ENCODE peak calls at places on chromosomes 12 and 14, in four cellular contexts. H, K, W and R are unnamed samples.

GRCh38 chr12:70154087-70154486 is 89.1 kb upstream of the CNOT2 start:
- DNase-seq in H (no peak), K (no peak), W (no peak), R (no peak)

GRCh38 chr12:42382013-42382696 is 56.2 kb downstream of the PPHLN1 start:
- DNase-seq in H (no peak), K (no peak), W (no peak), R (no peak)

GRCh38 chr12:100611031-100611430 is 37.5 kb downstream of the GAS2L3 start:
- DNase-seq in H (no peak), K (no peak), W (no peak), R (no peak)

GRCh38 chr12:110742718-110743570 is at the start of gene PPP1CC:
- DNase-seq in H (peak; percentile 92), K (peak; percentile 92), W (peak; percentile 91), R (peak; percentile 95)

GRCh38 chr14:88005050-88005481 is at the start of gene GPR65:
- DNase-seq in H (no peak), K (no peak), W (no peak), R (no peak)

GRCh38 chr14:101235042-101235871 is 326.0 kb upstream of the DIO3 start:
- DNase-seq in H (no peak), K (peak; percentile 26), W (peak; percentile 58), R (no peak)

GRCh38 chr14:105854600-105855245 is 328.3 kb downstream of the TMEM121 start:
- DNase-seq in H (no peak), K (peak; percentile 19), W (no peak), R (peak; percentile 66)

GRCh38 chr14:24542346-24542936 is 33.6 kb downstream of the CTSG start:
- DNase-seq in H (no peak), K (no peak), W (no peak), R (no peak)

GRCh38 chr12:102543494-102543893 is 63.1 kb upstream of the IGF1 start:
- DNase-seq in H (no peak), K (no peak), W (no peak), R (no peak)

GRCh38 chr12:38892090-38892786 is 13.2 kb downstream of the CPNE8 start:
- DNase-seq in H (no peak), K (peak; percentile 94), W (no peak), R (no peak)

GRCh38 chr12:65093571-65093970 is 27.5 kb downstream of the WIF1 start:
- DNase-seq in H (no peak), K (no peak), W (no peak), R (no peak)

GRCh38 chr12:118436986-118437385 is 60.6 kb downstream of the SUDS3 start:
- DNase-seq in H (no peak), K (no peak), W (no peak), R (no peak)

GRCh38 chr14:31659278-31659677 is 98.1 kb downstream of the NUBPL start:
- DNase-seq in H (no peak), K (no peak), W (no peak), R (no peak)

GRCh38 chr14:40838601-40839000 is 768.1 kb upstream of the LRFN5 start:
- DNase-seq in H (no peak), K (no peak), W (no peak), R (no peak)

GRCh38 chr14:101118746-101119610 is 215.5 kb upstream of the RTL1 start:
- DNase-seq in H (no peak), K (no peak), W (no peak), R (peak; percentile 62)

GRCh38 chr12:15592934-15593333 is 196.3 kb downstream of the EPS8 start:
- DNase-seq in H (no peak), K (no peak), W (no peak), R (no peak)

GRCh38 chr14:64899958-64900357 is 14.3 kb upstream of the CHURC1 start:
- DNase-seq in H (no peak), K (no peak), W (no peak), R (no peak)

GRCh38 chr12:48350249-48351021 is at the start of gene ZNF641:
- DNase-seq in H (peak; percentile 72), K (peak; percentile 87), W (no peak), R (peak; percentile 78)

GRCh38 chr12:106022568-106023012 is 116.2 kb downstream of the NUAK1 start:
- DNase-seq in H (no peak), K (no peak), W (no peak), R (no peak)

GRCh38 chr12:124352839-124353238 is 57.9 kb downstream of the RFLNA start:
- DNase-seq in H (no peak), K (peak; percentile 73), W (no peak), R (no peak)

GRCh38 chr12:92030618-92031017 is 115.0 kb downstream of the BTG1 start:
- DNase-seq in H (no peak), K (no peak), W (no peak), R (no peak)

GRCh38 chr12:65673732-65674131 is 150.6 kb upstream of the HMGA2 start:
- DNase-seq in H (no peak), K (no peak), W (no peak), R (no peak)

GRCh38 chr14:101878222-101879211 is 85.9 kb upstream of the DYNC1H1 start:
- DNase-seq in H (no peak), K (no peak), W (no peak), R (no peak)

GRCh38 chr12:6132496-6132895 is 8.0 kb upstream of the VWF start:
- DNase-seq in H (no peak), K (no peak), W (no peak), R (no peak)

GRCh38 chr14:68634346-68634745 is 158.5 kb downstream of the ZFP36L1 start:
- DNase-seq in H (no peak), K (no peak), W (peak; percentile 4), R (peak; percentile 64)

GRCh38 chr12:119730381-119730780 is 62.4 kb downstream of the PRKAB1 start:
- DNase-seq in H (no peak), K (no peak), W (no peak), R (no peak)

GRCh38 chr12:69024413-69024812 is 91.4 kb upstream of the CPM start:
- DNase-seq in H (no peak), K (no peak), W (no peak), R (no peak)

GRCh38 chr12:75554556-75554880 is 43.1 kb upstream of the KRR1 start:
- DNase-seq in H (no peak), K (no peak), W (no peak), R (no peak)

GRCh38 chr12:103529306-103529705 is 33.5 kb upstream of the C12orf42 start:
- DNase-seq in H (no peak), K (no peak), W (no peak), R (no peak)

GRCh38 chr12:128920468-128920867 is 67.2 kb downstream of the GLT1D1 start:
- DNase-seq in H (no peak), K (no peak), W (no peak), R (no peak)

GRCh38 chr12:45273717-45274271 is 57.9 kb downstream of the ANO6 start:
- DNase-seq in H (no peak), K (peak; percentile 80), W (no peak), R (no peak)

GRCh38 chr14:65131176-65131765 is 29.0 kb upstream of the MAX start:
- DNase-seq in H (no peak), K (no peak), W (no peak), R (no peak)

GRCh38 chr12:57001448-57001906 is 4.9 kb downstream of the ZBTB39 start:
- DNase-seq in H (peak; percentile 54), K (peak; percentile 83), W (peak; percentile 62), R (peak; percentile 80)

GRCh38 chr12:66717049-66717448 is 38.2 kb upstream of the GRIP1 start:
- DNase-seq in H (no peak), K (no peak), W (no peak), R (no peak)
- TF ChIP-seq CTCF in H (no peak), K (no peak), W (no peak), R (no peak)

GRCh38 chr12:98684199-98684598 is 39.1 kb downstream of the APAF1 start:
- DNase-seq in H (no peak), K (no peak), W (no peak), R (no peak)

GRCh38 chr12:98679611-98680005 is 34.5 kb downstream of the APAF1 start:
- DNase-seq in H (no peak), K (no peak), W (no peak), R (no peak)

GRCh38 chr12:98678946-98679610 is 34.0 kb downstream of the APAF1 start:
- DNase-seq in H (no peak), K (no peak), W (no peak), R (no peak)

GRCh38 chr12:98678236-98678945 is 33.3 kb downstream of the APAF1 start:
- DNase-seq in H (no peak), K (no peak), W (no peak), R (no peak)
- TF ChIP-seq CTCF in H (no peak), K (no peak), W (no peak), R (no peak)

GRCh38 chr12:53355121-53355520 is 19.0 kb upstream of the SP7 start:
- DNase-seq in H (no peak), K (no peak), W (no peak), R (no peak)
- TF ChIP-seq CTCF in H (no peak), K (no peak), W (no peak), R (no peak)

DNA sequence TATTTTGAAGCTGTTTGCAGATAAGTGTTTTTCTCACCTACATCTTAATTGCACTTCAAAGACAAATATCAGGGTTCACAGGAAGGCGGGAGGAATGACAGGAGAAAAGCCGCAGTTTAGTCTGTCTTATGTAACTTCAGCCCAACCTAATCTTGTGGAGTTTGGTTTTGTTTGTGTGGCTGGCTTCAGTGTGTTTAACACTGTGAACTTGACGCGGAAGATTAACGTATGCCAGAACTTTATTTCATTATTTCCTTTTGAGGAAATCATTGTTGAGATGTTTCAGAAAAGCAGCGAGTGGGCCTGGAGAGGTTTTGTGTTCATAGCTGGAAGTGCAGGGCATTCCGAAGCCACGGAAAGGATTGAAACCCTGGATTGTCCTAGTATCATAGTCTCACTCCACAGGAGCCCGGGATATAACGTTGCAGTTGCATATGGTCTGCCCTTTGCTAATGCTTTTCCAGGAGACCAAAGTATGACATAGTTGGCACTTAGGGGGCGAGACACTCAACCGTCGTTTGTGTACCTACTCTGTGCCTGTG is 2.0 kb downstream of the PELI2 start:
- DNase-seq in H (no peak), K (no peak), W (no peak), R (no peak)
- TF ChIP-seq CTCF in H (no peak), K (no peak), W (no peak), R (no peak)

GRCh38 chr12:113826805-113827204 is 139.3 kb downstream of the RBM19 start:
- DNase-seq in H (no peak), K (no peak), W (no peak), R (no peak)

GRCh38 chr12:113822986-113823385 is 143.1 kb downstream of the RBM19 start:
- DNase-seq in H (no peak), K (no peak), W (no peak), R (no peak)

GRCh38 chr12:113829212-113829611 is 136.9 kb downstream of the RBM19 start:
- DNase-seq in H (no peak), K (no peak), W (no peak), R (no peak)

GRCh38 chr12:113823816-113824215 is 142.3 kb downstream of the RBM19 start:
- DNase-seq in H (no peak), K (no peak), W (no peak), R (no peak)

GRCh38 chr12:113825705-113826104 is 140.4 kb downstream of the RBM19 start:
- DNase-seq in H (no peak), K (no peak), W (no peak), R (no peak)
- TF ChIP-seq CTCF in H (no peak), K (no peak), W (no peak), R (no peak)